ENCODE peak calls at places on chromosomes 4 and X, in ten cellular contexts. M, S, Y, G, J, U, H, L, E and R are unnamed samples.

GRCh38 chrX:79270401-79270800 is 96.7 kb downstream of the ITM2A start:
- DNase-seq in J (peak), G (no peak), H (peak), Y (no peak), M (peak), U (peak), L (peak), S (no peak), E (no peak), R (no peak)

GRCh38 chr4:169756971-169757574 is 671 bp downstream of the HPF1 start:
- DNase-seq in M (no peak), U (no peak), L (no peak), H (no peak), S (no peak), E (no peak), G (no peak), Y (no peak), J (no peak), R (no peak)

GRCh38 chr4:93828332-93828829 is at the start of gene ATOH1:
- DNase-seq in Y (peak), S (no peak), L (no peak), H (peak), U (no peak), M (no peak), J (no peak), E (no peak), G (no peak), R (no peak)

GRCh38 chrX:147741776-147742175 is 169.9 kb upstream of the FMR1 start:
- DNase-seq in E (no peak), S (no peak), U (no peak), Y (no peak), L (no peak), J (no peak), H (no peak), M (no peak), G (no peak), R (no peak)

GRCh38 chr4:130747842-130748241 is 1651.9 kb downstream of the C4orf33 start:
- DNase-seq in U (no peak), E (no peak), Y (no peak), M (no peak), G (no peak), H (no peak), L (no peak), J (no peak), S (no peak), R (no peak)

GRCh38 chr4:96035727-96036126 is 195.8 kb downstream of the PDHA2 start:
- DNase-seq in Y (no peak), G (no peak), J (no peak), U (no peak), E (no peak), M (no peak), S (no peak), H (no peak), L (no peak), R (no peak)

GRCh38 chrX:15751160-15751819 is 13.2 kb downstream of the CA5B start:
- DNase-seq in Y (no peak), U (no peak), J (no peak), H (no peak), M (no peak), S (no peak), L (no peak), E (no peak), G (no peak), R (peak)

GRCh38 chr4:113289736-113290135 is 240.3 kb downstream of the ANK2 start:
- DNase-seq in L (no peak), M (no peak), S (no peak), E (no peak), U (no peak), G (no peak), H (no peak), Y (no peak), J (no peak), R (peak)

GRCh38 chr4:13411942-13412341 is 72.2 kb downstream of the RAB28 start:
- DNase-seq in G (no peak), H (no peak), S (no peak), M (no peak), Y (no peak), U (no peak), E (no peak), J (no peak), L (no peak), R (no peak)

GRCh38 chr4:86898562-86898961 is 6.3 kb upstream of the C4orf36 start:
- DNase-seq in G (no peak), J (no peak), U (no peak), M (no peak), E (no peak), Y (no peak), S (no peak), L (no peak), H (no peak), R (peak)

GRCh38 chr4:103099691-103100392 is at the start of gene BDH2:
- DNase-seq in L (peak), U (peak), Y (peak), S (peak), J (peak), H (peak), E (peak), G (no peak), M (peak), R (peak)
- TF ChIP-seq POLR2A in L (no peak), U (no peak), Y (peak), S (no peak), J (peak), H (peak), E (no peak), G (no peak), M (no peak), R (no peak)

DNA sequence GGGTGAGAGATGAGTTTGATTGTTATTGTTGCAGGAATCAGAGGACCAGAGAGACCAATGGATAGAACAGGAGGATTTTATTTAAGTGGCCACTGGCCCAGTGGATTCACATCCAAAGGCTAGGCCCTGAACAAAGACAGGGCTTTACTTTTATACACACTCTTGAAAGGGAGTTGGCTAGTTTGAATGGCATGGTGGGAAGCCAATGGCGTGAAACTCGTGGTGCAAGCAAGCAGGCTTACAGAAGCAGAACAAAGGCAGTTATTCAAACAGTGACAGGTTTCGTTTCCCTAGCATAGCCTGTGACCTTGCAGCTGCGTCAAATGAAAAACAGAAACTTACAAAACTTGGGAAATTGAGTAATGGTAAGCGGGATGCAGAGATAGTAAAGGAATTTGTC is 110.2 kb upstream of the PRDX4 start:
- DNase-seq in S (no peak), G (no peak), U (no peak), Y (no peak), M (no peak), J (no peak), L (no peak), H (no peak), E (no peak), R (peak)
- TF ChIP-seq POLR2A in S (no peak), G (no peak), U (no peak), Y (no peak), M (no peak), J (no peak), L (no peak), H (no peak), E (no peak), R (no peak)

GRCh38 chr4:19987746-19988145 is 264.0 kb upstream of the SLIT2 start:
- DNase-seq in L (no peak), J (no peak), U (no peak), M (no peak), S (no peak), Y (no peak), G (no peak), H (no peak), E (no peak), R (peak)
- TF ChIP-seq POLR2A in L (no peak), J (no peak), U (no peak), M (no peak), S (no peak), Y (no peak), G (no peak), H (no peak), E (no peak), R (no peak)

GRCh38 chrX:1519022-1519497 is 17.9 kb downstream of the P2RY8 start:
- DNase-seq in S (no peak), U (no peak), L (no peak), M (no peak), G (no peak), J (no peak), Y (no peak), E (no peak), H (no peak), R (no peak)

GRCh38 chrX:1524874-1525582 is 12.0 kb downstream of the P2RY8 start:
- DNase-seq in E (peak), G (no peak), L (no peak), Y (no peak), H (no peak), U (no peak), J (no peak), M (no peak), S (no peak), R (no peak)

GRCh38 chrX:1520350-1520749 is 16.6 kb downstream of the P2RY8 start:
- DNase-seq in J (no peak), E (no peak), G (no peak), Y (no peak), H (no peak), S (no peak), M (no peak), U (no peak), L (no peak), R (no peak)

GRCh38 chrX:1518512-1518911 is 18.5 kb downstream of the P2RY8 start:
- DNase-seq in J (no peak), E (no peak), L (no peak), M (no peak), H (no peak), S (no peak), Y (no peak), G (no peak), U (no peak), R (no peak)

GRCh38 chrX:1521459-1521956 is 15.5 kb downstream of the P2RY8 start:
- DNase-seq in M (no peak), E (peak), G (no peak), J (no peak), Y (no peak), U (no peak), H (peak), L (no peak), S (no peak), R (no peak)
- TF ChIP-seq POLR2A in M (no peak), E (no peak), G (no peak), J (no peak), Y (no peak), U (no peak), H (no peak), L (no peak), S (no peak), R (no peak)

GRCh38 chrX:12949205-12949926 is 25.5 kb upstream of the TMSB4X start:
- DNase-seq in E (no peak), U (no peak), L (no peak), M (no peak), G (no peak), Y (no peak), S (no peak), H (no peak), J (no peak), R (peak)

GRCh38 chrX:12953420-12953819 is 21.5 kb upstream of the TMSB4X start:
- DNase-seq in S (no peak), E (no peak), G (no peak), L (no peak), U (no peak), Y (no peak), M (no peak), J (no peak), H (no peak), R (no peak)

GRCh38 chrX:12949927-12950656 is 24.8 kb upstream of the TMSB4X start:
- DNase-seq in J (peak), Y (peak), M (peak), U (peak), L (peak), H (peak), S (peak), E (peak), G (no peak), R (peak)

GRCh38 chrX:12951590-12951965 is 23.3 kb upstream of the TMSB4X start:
- DNase-seq in J (no peak), M (no peak), Y (no peak), U (no peak), L (no peak), S (no peak), G (no peak), H (no peak), E (no peak), R (no peak)

GRCh38 chrX:12950851-12951589 is 23.9 kb upstream of the TMSB4X start:
- DNase-seq in L (peak), E (no peak), Y (no peak), S (no peak), J (no peak), G (no peak), M (no peak), H (no peak), U (peak), R (no peak)
- TF ChIP-seq POLR2A in L (no peak), E (no peak), Y (no peak), S (no peak), J (no peak), G (no peak), M (no peak), H (no peak), U (no peak), R (no peak)